ENCODE peak calls at places on chromosomes 13 and 19, in nine cellular contexts. B is sigmoid colon, E is ovary, T is body of pancreas, A is lower leg skin, X is heart left ventricle, N is stomach, U is tibial nerve, L is A549. W is an unnamed sample.

GRCh38 chr13:107205318-107206112 is 637.6 kb upstream of the ARGLU1 start:
- DNase-seq in U (peak; percentile 64), A (no peak), E (no peak), X (peak; percentile 48), N (peak; percentile 77), T (peak; percentile 66), B (no peak), L (peak; percentile 45), W (peak; percentile 65)

GRCh38 chr19:18502236-18502632 is 19.6 kb downstream of the ELL start:
- DNase-seq in T (no peak), E (no peak), N (no peak), B (no peak), A (no peak), X (no peak), L (no peak), U (no peak), W (no peak)

GRCh38 chr19:41746593-41747227 is 8.6 kb upstream of the CEACAM6 start:
- DNase-seq in U (no peak), L (peak; percentile 87), E (no peak), T (peak; percentile 78), A (peak; percentile 49), B (no peak), X (peak; percentile 50), N (peak; percentile 73), W (peak; percentile 40)

GRCh38 chr19:52140077-52140710 is 456 bp upstream of the ZNF616 start:
- DNase-seq in T (peak; percentile 13), E (no peak), A (no peak), N (no peak), L (no peak), U (peak; percentile 7), B (no peak), X (no peak), W (no peak)

GRCh38 chr13:53064721-53065120 is 36.1 kb downstream of the OLFM4 start:
- DNase-seq in L (no peak), B (no peak), T (peak; percentile 80), E (no peak), N (no peak), A (no peak), X (peak; percentile 43), U (peak; percentile 49), W (no peak)

GRCh38 chr13:49540552-49540951 is 44.8 kb downstream of the PHF11 start:
- DNase-seq in A (no peak), T (no peak), N (no peak), U (no peak), E (no peak), B (no peak), L (no peak), X (no peak), W (no peak)

GRCh38 chr19:5480427-5480836 is 25.2 kb downstream of the ZNRF4 start:
- DNase-seq in N (peak; percentile 36), X (no peak), U (no peak), B (no peak), E (no peak), T (peak; percentile 20), L (peak; percentile 54), A (no peak), W (peak; percentile 40)

GRCh38 chr19:38455031-38455430 is 21.5 kb downstream of the RYR1 start:
- DNase-seq in X (no peak), U (no peak), N (no peak), E (no peak), L (no peak), T (no peak), A (no peak), B (no peak), W (no peak)

GRCh38 chr13:101474419-101474957 is 22.0 kb downstream of the ITGBL1 start:
- DNase-seq in N (no peak), A (no peak), T (no peak), B (no peak), L (peak; percentile 58), X (no peak), U (peak; percentile 42), E (no peak), W (no peak)

GRCh38 chr19:49098795-49099194 is 13.5 kb downstream of the SNRNP70 start:
- DNase-seq in T (no peak), E (no peak), B (no peak), A (no peak), L (no peak), X (no peak), N (peak; percentile 53), U (no peak), W (no peak)

GRCh38 chr13:23558675-23559536 is 11.3 kb upstream of the TNFRSF19 start:
- DNase-seq in E (peak; percentile 45), A (no peak), X (peak; percentile 78), N (peak; percentile 38), B (peak; percentile 83), U (peak; percentile 50), T (no peak), L (peak; percentile 80), W (peak; percentile 30)

GRCh38 chr19:5674734-5675133 is 5.6 kb downstream of the MICOS13 start:
- DNase-seq in U (no peak), A (no peak), L (no peak), E (no peak), X (no peak), N (no peak), T (no peak), B (no peak), W (no peak)

GRCh38 chr19:10106100-10106936 is at the start of gene PPAN:
- DNase-seq in E (peak; percentile 98), T (peak; percentile 100), X (peak; percentile 99), B (peak; percentile 99), L (peak; percentile 97), A (peak; percentile 99), U (peak; percentile 99), N (peak; percentile 99), W (peak; percentile 99)
- TF ChIP-seq POLR2A in E (peak; percentile 79), T (peak; percentile 77), X (no peak), B (no peak), L (peak; percentile 71), A (no peak), U (peak; percentile 61), N (no peak), W (peak; percentile 76)

GRCh38 chr13:109900320-109900719 is 113.9 kb upstream of the IRS2 start:
- DNase-seq in E (no peak), U (no peak), A (no peak), L (no peak), X (no peak), B (no peak), N (no peak), T (no peak), W (no peak)

GRCh38 chr13:109897988-109898623 is 111.7 kb upstream of the IRS2 start:
- DNase-seq in X (no peak), L (no peak), U (no peak), A (no peak), T (no peak), B (no peak), N (no peak), E (no peak), W (no peak)

GRCh38 chr13:109899748-109900147 is 113.4 kb upstream of the IRS2 start:
- DNase-seq in B (no peak), E (no peak), T (no peak), X (no peak), L (no peak), N (no peak), A (no peak), U (no peak), W (no peak)

GRCh38 chr13:109904218-109904617 is 117.8 kb upstream of the IRS2 start:
- DNase-seq in L (peak; percentile 47), E (no peak), A (no peak), X (no peak), T (no peak), U (no peak), N (no peak), B (no peak), W (peak; percentile 20)

DNA sequence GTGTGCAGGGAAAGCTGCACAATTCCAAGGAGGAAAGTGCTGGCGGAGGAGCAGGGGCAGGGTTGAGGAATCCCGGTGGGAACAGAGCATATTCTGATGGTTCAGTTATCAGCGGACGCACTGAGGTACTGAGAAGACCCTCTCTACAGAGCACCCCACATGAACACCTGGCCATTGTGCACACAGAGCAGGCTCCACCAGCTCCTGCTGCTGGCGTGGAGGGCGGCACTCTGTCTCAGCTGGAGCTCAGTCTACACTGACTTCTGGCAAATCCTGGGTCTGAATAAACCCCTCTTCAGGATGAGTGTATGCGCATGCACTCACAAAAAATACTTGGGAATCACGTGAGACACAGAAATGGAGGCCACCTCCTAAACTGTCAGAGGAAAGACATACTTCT is 114.3 kb upstream of the IRS2 start:
- DNase-seq in A (no peak), E (no peak), U (no peak), N (no peak), T (no peak), L (no peak), X (no peak), B (no peak), W (no peak)
- TF ChIP-seq POLR2A in A (no peak), E (no peak), U (no peak), N (no peak), T (no peak), L (no peak), X (no peak), B (no peak), W (no peak)

GRCh38 chr19:2782936-2783780 is at the start of gene SGTA:
- DNase-seq in T (peak; percentile 99), U (peak; percentile 99), N (peak; percentile 99), L (peak; percentile 99), A (peak; percentile 99), B (peak; percentile 99), E (peak; percentile 98), X (peak; percentile 98), W (peak; percentile 99)

GRCh38 chr19:2787115-2787514 is 1.8 kb downstream of the THOP1 start:
- DNase-seq in L (no peak), X (no peak), N (no peak), B (no peak), A (no peak), E (no peak), U (no peak), T (no peak), W (no peak)

GRCh38 chr19:2788237-2788636 is 2.9 kb downstream of the THOP1 start:
- DNase-seq in U (no peak), X (no peak), B (no peak), L (no peak), N (no peak), E (no peak), T (no peak), A (no peak), W (no peak)

GRCh38 chr19:2783781-2784145 is 690 bp upstream of the SGTA start:
- DNase-seq in E (no peak), X (no peak), A (no peak), B (no peak), N (no peak), L (no peak), U (no peak), T (no peak), W (no peak)

GRCh38 chr19:2785244-2786000 is at the start of gene THOP1:
- DNase-seq in U (peak; percentile 97), E (peak; percentile 99), A (peak; percentile 99), T (peak; percentile 99), L (peak; percentile 97), B (peak; percentile 99), X (peak; percentile 99), N (peak; percentile 98), W (peak; percentile 99)
- TF ChIP-seq POLR2A in U (peak; percentile 56), E (peak; percentile 57), A (no peak), T (peak; percentile 57), L (peak; percentile 76), B (no peak), X (no peak), N (no peak), W (peak; percentile 81)

DNA sequence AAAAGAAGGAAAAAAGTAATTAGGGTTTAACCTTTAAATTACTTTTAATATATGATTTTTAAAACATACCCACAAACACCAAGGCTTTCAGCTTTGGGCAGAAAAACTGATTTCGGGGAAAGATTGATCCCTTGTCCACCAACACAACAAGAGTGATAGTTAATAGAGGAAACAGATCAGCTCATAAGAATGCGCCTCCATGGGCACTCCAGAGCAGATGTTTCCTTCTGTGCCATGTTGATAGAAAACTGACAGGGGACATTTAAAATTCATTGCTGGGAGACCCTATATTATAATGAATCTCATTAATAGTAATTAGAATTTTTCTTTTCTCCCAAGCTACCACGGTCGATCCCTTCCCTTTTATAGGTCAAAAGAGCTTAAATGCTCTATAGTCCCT is 431.3 kb downstream of the IRS2 start:
- DNase-seq in U (no peak), A (no peak), X (no peak), L (no peak), T (no peak), B (no peak), E (no peak), N (no peak), W (no peak)
- TF ChIP-seq POLR2A in U (no peak), A (no peak), X (no peak), L (no peak), T (no peak), B (no peak), E (no peak), N (no peak), W (no peak)